ENCODE peak calls at places on chromosomes 16 and 17, in six cellular contexts. One of them, this sample, is unnamed.

GRCh38 chr17:17147821-17148220 is 58.3 kb downstream of the PLD6 start:
- DNase-seq in endothelial cell: no peak
- DNase-seq in fibroblast of mammary gland: peak; percentile 88
- DNase-seq in CD8-positive, alpha-beta T cell: no peak
- DNase-seq in fibroblast of lung: peak; percentile 10
- DNase-seq in spleen: no peak
- DNase-seq in this sample: no peak

GRCh38 chr16:57041182-57042156 is 50.9 kb upstream of the CPNE2 start:
- DNase-seq in endothelial cell: no peak
- DNase-seq in fibroblast of mammary gland: no peak
- DNase-seq in CD8-positive, alpha-beta T cell: peak; percentile 77
- DNase-seq in fibroblast of lung: peak; percentile 5
- DNase-seq in spleen: peak; percentile 90
- DNase-seq in this sample: peak; percentile 73

GRCh38 chr17:33980193-33980592 is 274.9 kb upstream of the CCL2 start:
- DNase-seq in endothelial cell: no peak
- DNase-seq in fibroblast of mammary gland: no peak
- DNase-seq in CD8-positive, alpha-beta T cell: no peak
- DNase-seq in fibroblast of lung: no peak
- DNase-seq in spleen: no peak
- DNase-seq in this sample: peak; percentile 40

GRCh38 chr17:48492401-48493298 is 38.2 kb downstream of the HOXB1 start:
- DNase-seq in endothelial cell: peak; percentile 63
- DNase-seq in fibroblast of mammary gland: peak; percentile 71
- DNase-seq in CD8-positive, alpha-beta T cell: peak; percentile 60
- DNase-seq in fibroblast of lung: peak; percentile 89
- DNase-seq in spleen: peak; percentile 89
- DNase-seq in this sample: peak; percentile 87

GRCh38 chr16:3610698-3611144 is 685 bp downstream of the SLX4 start:
- DNase-seq in endothelial cell: no peak
- DNase-seq in fibroblast of mammary gland: no peak
- DNase-seq in CD8-positive, alpha-beta T cell: no peak
- DNase-seq in fibroblast of lung: no peak
- DNase-seq in spleen: no peak
- DNase-seq in this sample: no peak

GRCh38 chr16:30651124-30652004 is 604 bp downstream of the PRR14 start:
- DNase-seq in endothelial cell: peak; percentile 73
- DNase-seq in fibroblast of mammary gland: peak; percentile 60
- DNase-seq in CD8-positive, alpha-beta T cell: peak; percentile 67
- DNase-seq in fibroblast of lung: peak; percentile 58
- DNase-seq in spleen: peak; percentile 95
- DNase-seq in this sample: peak; percentile 92

GRCh38 chr16:11098601-11099377 is 154.4 kb downstream of the CLEC16A start:
- DNase-seq in endothelial cell: no peak
- DNase-seq in fibroblast of mammary gland: no peak
- DNase-seq in CD8-positive, alpha-beta T cell: no peak
- DNase-seq in fibroblast of lung: no peak
- DNase-seq in spleen: no peak
- DNase-seq in this sample: no peak

GRCh38 chr17:50265212-50265611 is 9.1 kb upstream of the TMEM92 start:
- DNase-seq in endothelial cell: no peak
- DNase-seq in fibroblast of mammary gland: no peak
- DNase-seq in CD8-positive, alpha-beta T cell: no peak
- DNase-seq in fibroblast of lung: no peak
- DNase-seq in spleen: peak; percentile 52
- DNase-seq in this sample: peak; percentile 14

GRCh38 chr16:14307623-14308356 is 236.7 kb downstream of the MRTFB start:
- DNase-seq in endothelial cell: no peak
- DNase-seq in fibroblast of mammary gland: peak; percentile 71
- DNase-seq in CD8-positive, alpha-beta T cell: no peak
- DNase-seq in fibroblast of lung: no peak
- DNase-seq in spleen: peak; percentile 63
- DNase-seq in this sample: no peak

GRCh38 chr16:86306046-86306644 is 204.2 kb upstream of the FOXF1 start:
- DNase-seq in endothelial cell: no peak
- DNase-seq in fibroblast of mammary gland: peak; percentile 41
- DNase-seq in CD8-positive, alpha-beta T cell: no peak
- DNase-seq in fibroblast of lung: peak; percentile 88
- DNase-seq in spleen: no peak
- DNase-seq in this sample: no peak

GRCh38 chr16:2705351-2705750 is 14.7 kb downstream of the PRSS27 start:
- DNase-seq in endothelial cell: no peak
- DNase-seq in fibroblast of mammary gland: no peak
- DNase-seq in CD8-positive, alpha-beta T cell: no peak
- DNase-seq in fibroblast of lung: no peak
- DNase-seq in spleen: no peak
- DNase-seq in this sample: no peak

GRCh38 chr17:36641877-36642845 is 40.8 kb downstream of the MRM1 start:
- DNase-seq in endothelial cell: no peak
- DNase-seq in fibroblast of mammary gland: no peak
- DNase-seq in CD8-positive, alpha-beta T cell: no peak
- DNase-seq in fibroblast of lung: no peak
- DNase-seq in spleen: peak; percentile 61
- DNase-seq in this sample: no peak

GRCh38 chr17:75517277-75517865 is 1.0 kb downstream of the TSEN54 start:
- DNase-seq in endothelial cell: no peak
- DNase-seq in fibroblast of mammary gland: no peak
- DNase-seq in CD8-positive, alpha-beta T cell: no peak
- DNase-seq in fibroblast of lung: no peak
- DNase-seq in spleen: peak; percentile 80
- DNase-seq in this sample: no peak

DNA sequence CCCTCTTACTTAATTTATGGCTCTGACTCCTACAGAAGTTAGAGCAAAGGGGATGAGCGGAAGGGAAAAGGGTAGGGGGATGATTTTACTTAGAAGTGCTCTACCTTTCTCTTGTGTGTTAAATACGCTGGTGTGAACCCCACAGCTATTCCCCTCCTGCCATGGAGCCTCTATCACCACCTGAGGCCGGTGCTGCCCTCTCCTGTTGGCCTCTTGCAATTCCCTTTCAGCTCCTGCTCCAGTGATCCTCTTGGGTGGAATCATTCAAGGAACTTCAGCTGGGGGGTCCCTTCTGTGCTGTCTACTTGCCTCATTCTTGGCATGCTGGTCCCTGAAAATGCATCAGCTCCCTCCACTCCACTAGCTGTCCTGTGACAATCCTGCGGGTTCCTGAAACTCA is 41.8 kb upstream of the CDH8 start:
- DNase-seq in endothelial cell: peak; percentile 54
- DNase-seq in fibroblast of mammary gland: no peak
- DNase-seq in CD8-positive, alpha-beta T cell: no peak
- DNase-seq in fibroblast of lung: no peak
- DNase-seq in spleen: no peak
- DNase-seq in this sample: no peak
- TF ChIP-seq CTCF in endothelial cell: peak; percentile 30
- TF ChIP-seq CTCF in fibroblast of mammary gland: no peak
- TF ChIP-seq CTCF in CD8-positive, alpha-beta T cell: no peak
- TF ChIP-seq CTCF in fibroblast of lung: no peak
- TF ChIP-seq CTCF in spleen: no peak
- TF ChIP-seq CTCF in this sample: peak; percentile 25

DNA sequence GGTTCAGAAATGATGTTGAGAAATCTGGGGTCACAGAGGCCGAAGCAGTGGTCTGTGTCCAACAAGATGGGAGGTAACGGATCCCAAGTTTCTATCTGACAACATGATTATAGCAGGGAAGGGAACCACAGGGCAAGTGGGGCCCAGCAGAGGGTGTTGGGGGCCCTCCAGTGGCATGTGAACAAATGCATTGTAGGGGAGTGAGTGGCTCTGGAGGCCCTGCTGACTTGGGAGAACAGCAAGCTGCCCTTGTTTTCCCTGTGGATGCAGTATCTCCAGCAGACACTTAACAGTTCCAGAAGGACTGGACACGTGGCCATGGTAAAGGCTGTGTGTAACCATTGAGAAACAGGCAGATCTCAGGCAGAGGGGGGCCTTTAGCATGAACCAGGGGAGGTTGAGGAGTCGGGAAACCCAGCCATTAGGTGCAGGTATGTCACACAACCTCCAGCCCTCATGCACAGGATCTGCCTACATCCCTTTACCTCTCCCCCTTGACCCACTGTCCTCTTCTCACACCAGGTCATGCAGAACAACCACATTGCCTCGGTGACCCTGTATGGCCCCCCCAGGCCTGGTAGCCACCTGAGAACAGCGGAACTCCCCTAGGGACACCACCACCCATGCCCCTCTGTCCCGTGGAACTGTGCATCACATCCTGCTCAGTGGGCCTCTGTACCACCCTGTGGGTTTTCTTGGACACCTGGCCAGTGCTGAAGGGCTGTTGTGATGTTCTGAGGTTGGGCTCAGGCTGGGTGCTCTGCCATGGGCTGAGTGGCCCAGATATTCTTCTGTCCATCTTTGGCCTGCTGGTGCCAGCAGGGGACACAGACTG is 4.1 kb downstream of the B3GNT9 start:
- DNase-seq in endothelial cell: no peak
- DNase-seq in fibroblast of mammary gland: no peak
- DNase-seq in CD8-positive, alpha-beta T cell: no peak
- DNase-seq in fibroblast of lung: no peak
- DNase-seq in spleen: peak; percentile 19
- DNase-seq in this sample: no peak
- TF ChIP-seq CTCF in endothelial cell: no peak
- TF ChIP-seq CTCF in fibroblast of mammary gland: no peak
- TF ChIP-seq CTCF in CD8-positive, alpha-beta T cell: no peak
- TF ChIP-seq CTCF in fibroblast of lung: no peak
- TF ChIP-seq CTCF in spleen: no peak
- TF ChIP-seq CTCF in this sample: no peak

GRCh38 chr17:70780031-70780430 is 610.7 kb downstream of the KCNJ2 start:
- DNase-seq in endothelial cell: no peak
- DNase-seq in fibroblast of mammary gland: peak; percentile 6
- DNase-seq in CD8-positive, alpha-beta T cell: no peak
- DNase-seq in fibroblast of lung: peak; percentile 33
- DNase-seq in spleen: no peak
- DNase-seq in this sample: no peak
- TF ChIP-seq CTCF in endothelial cell: no peak
- TF ChIP-seq CTCF in fibroblast of mammary gland: no peak
- TF ChIP-seq CTCF in CD8-positive, alpha-beta T cell: no peak
- TF ChIP-seq CTCF in fibroblast of lung: no peak
- TF ChIP-seq CTCF in spleen: no peak
- TF ChIP-seq CTCF in this sample: no peak

GRCh38 chr17:1168537-1169234 is 11.1 kb downstream of the ABR start:
- DNase-seq in endothelial cell: no peak
- DNase-seq in fibroblast of mammary gland: no peak
- DNase-seq in CD8-positive, alpha-beta T cell: no peak
- DNase-seq in fibroblast of lung: no peak
- DNase-seq in spleen: no peak
- DNase-seq in this sample: no peak

GRCh38 chr17:1171953-1172352 is 7.8 kb downstream of the ABR start:
- DNase-seq in endothelial cell: no peak
- DNase-seq in fibroblast of mammary gland: no peak
- DNase-seq in CD8-positive, alpha-beta T cell: no peak
- DNase-seq in fibroblast of lung: no peak
- DNase-seq in spleen: no peak
- DNase-seq in this sample: no peak

GRCh38 chr17:1169913-1170312 is 9.9 kb downstream of the ABR start:
- DNase-seq in endothelial cell: no peak
- DNase-seq in fibroblast of mammary gland: no peak
- DNase-seq in CD8-positive, alpha-beta T cell: no peak
- DNase-seq in fibroblast of lung: no peak
- DNase-seq in spleen: no peak
- DNase-seq in this sample: no peak

GRCh38 chr17:1169471-1169908 is 10.3 kb downstream of the ABR start:
- DNase-seq in endothelial cell: no peak
- DNase-seq in fibroblast of mammary gland: no peak
- DNase-seq in CD8-positive, alpha-beta T cell: no peak
- DNase-seq in fibroblast of lung: no peak
- DNase-seq in spleen: no peak
- DNase-seq in this sample: no peak

DNA sequence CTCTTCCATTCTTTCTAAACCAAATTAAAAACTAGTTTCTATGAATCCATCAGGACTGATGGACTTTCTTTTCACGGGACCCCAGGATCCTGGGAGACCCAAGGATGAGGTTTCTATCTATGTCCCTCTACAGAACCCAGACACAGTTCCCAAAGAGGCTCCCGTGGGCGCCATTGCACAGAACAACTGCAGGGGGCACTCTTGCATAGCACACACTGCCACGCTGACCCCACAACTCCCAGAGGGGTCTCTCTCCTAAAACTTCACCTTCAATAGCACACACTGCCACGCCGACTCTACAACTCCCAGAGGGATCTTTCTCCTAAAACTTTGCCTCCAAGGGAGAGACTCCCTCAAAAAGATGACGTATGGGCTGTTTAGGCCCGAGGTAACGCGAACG is 9.0 kb downstream of the ABR start:
- DNase-seq in endothelial cell: no peak
- DNase-seq in fibroblast of mammary gland: no peak
- DNase-seq in CD8-positive, alpha-beta T cell: no peak
- DNase-seq in fibroblast of lung: no peak
- DNase-seq in spleen: no peak
- DNase-seq in this sample: no peak
- TF ChIP-seq CTCF in endothelial cell: no peak
- TF ChIP-seq CTCF in fibroblast of mammary gland: peak; percentile 16
- TF ChIP-seq CTCF in CD8-positive, alpha-beta T cell: no peak
- TF ChIP-seq CTCF in fibroblast of lung: peak; percentile 7
- TF ChIP-seq CTCF in spleen: no peak
- TF ChIP-seq CTCF in this sample: peak; percentile 12

GRCh38 chr17:4032738-4033137 is 68.5 kb upstream of the ATP2A3 start:
- DNase-seq in endothelial cell: no peak
- DNase-seq in fibroblast of mammary gland: no peak
- DNase-seq in CD8-positive, alpha-beta T cell: no peak
- DNase-seq in fibroblast of lung: no peak
- DNase-seq in spleen: no peak
- DNase-seq in this sample: no peak

GRCh38 chr17:4033751-4034251 is 69.6 kb upstream of the ATP2A3 start:
- DNase-seq in endothelial cell: no peak
- DNase-seq in fibroblast of mammary gland: no peak
- DNase-seq in CD8-positive, alpha-beta T cell: no peak
- DNase-seq in fibroblast of lung: no peak
- DNase-seq in spleen: no peak
- DNase-seq in this sample: no peak

GRCh38 chr17:4032245-4032644 is 68.0 kb upstream of the ATP2A3 start:
- DNase-seq in endothelial cell: no peak
- DNase-seq in fibroblast of mammary gland: no peak
- DNase-seq in CD8-positive, alpha-beta T cell: no peak
- DNase-seq in fibroblast of lung: no peak
- DNase-seq in spleen: no peak
- DNase-seq in this sample: no peak

GRCh38 chr17:4038076-4038475 is 73.8 kb upstream of the ATP2A3 start:
- DNase-seq in endothelial cell: no peak
- DNase-seq in fibroblast of mammary gland: no peak
- DNase-seq in CD8-positive, alpha-beta T cell: no peak
- DNase-seq in fibroblast of lung: no peak
- DNase-seq in spleen: no peak
- DNase-seq in this sample: no peak

GRCh38 chr17:4035081-4035680 is 70.9 kb upstream of the ATP2A3 start:
- DNase-seq in endothelial cell: no peak
- DNase-seq in fibroblast of mammary gland: no peak
- DNase-seq in CD8-positive, alpha-beta T cell: no peak
- DNase-seq in fibroblast of lung: no peak
- DNase-seq in spleen: no peak
- DNase-seq in this sample: no peak
- TF ChIP-seq CTCF in endothelial cell: no peak
- TF ChIP-seq CTCF in fibroblast of mammary gland: no peak
- TF ChIP-seq CTCF in CD8-positive, alpha-beta T cell: no peak
- TF ChIP-seq CTCF in fibroblast of lung: no peak
- TF ChIP-seq CTCF in spleen: no peak
- TF ChIP-seq CTCF in this sample: no peak

DNA sequence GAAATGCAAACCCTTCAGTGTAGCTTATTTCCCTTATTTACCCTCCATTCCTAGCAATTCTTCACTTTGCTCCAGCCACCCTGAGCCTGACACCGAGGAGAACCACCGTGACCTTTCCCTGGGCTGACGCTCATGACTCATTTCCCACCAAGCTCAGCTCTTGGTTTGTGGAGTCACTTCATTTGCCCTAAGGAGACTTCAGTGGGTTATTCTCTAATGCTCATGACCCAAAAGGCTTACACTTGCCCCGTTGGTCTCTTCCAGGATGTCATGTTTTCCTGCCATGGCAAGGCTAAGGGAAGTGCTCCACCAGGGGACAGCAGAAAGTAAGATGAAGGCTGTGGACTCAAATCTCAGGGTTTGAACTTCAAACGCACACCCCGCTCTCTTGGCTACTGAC is 161.0 kb downstream of the CBLN1 start:
- DNase-seq in endothelial cell: no peak
- DNase-seq in fibroblast of mammary gland: no peak
- DNase-seq in CD8-positive, alpha-beta T cell: no peak
- DNase-seq in fibroblast of lung: no peak
- DNase-seq in spleen: no peak
- DNase-seq in this sample: no peak
- TF ChIP-seq CTCF in endothelial cell: no peak
- TF ChIP-seq CTCF in fibroblast of mammary gland: no peak
- TF ChIP-seq CTCF in CD8-positive, alpha-beta T cell: no peak
- TF ChIP-seq CTCF in fibroblast of lung: no peak
- TF ChIP-seq CTCF in spleen: no peak
- TF ChIP-seq CTCF in this sample: no peak